ENCODE peak calls at places on chromosome 9, in four cellular contexts. L, K, P and E are unnamed samples.

GRCh38 chr9:111013250-111013649 is 25.0 kb downstream of the LPAR1 start:
- DNase-seq in K (no peak), P (no peak), L (no peak), E (no peak)

GRCh38 chr9:107749787-107750444 is 260.3 kb upstream of the KLF4 start:
- DNase-seq in L (peak), K (peak), P (peak), E (peak)

GRCh38 chr9:38700695-38701094 is 19.2 kb downstream of the FAM240B start:
- DNase-seq in K (no peak), L (peak), P (no peak), E (no peak)

GRCh38 chr9:116391306-116391900 is 237.8 kb downstream of the PAPPA start:
- DNase-seq in P (peak), K (no peak), L (no peak), E (peak)

GRCh38 chr9:22157271-22157670 is 148.2 kb upstream of the CDKN2B start:
- DNase-seq in K (no peak), P (peak), L (peak), E (no peak)

GRCh38 chr9:1709347-1709746 is 305.8 kb upstream of the SMARCA2 start:
- DNase-seq in P (peak), L (peak), K (no peak), E (no peak)

GRCh38 chr9:70421272-70422180 is 7.1 kb upstream of the KLF9 start:
- DNase-seq in P (peak), L (no peak), K (no peak), E (no peak)

GRCh38 chr9:63817622-63818518 is 1467.1 kb downstream of the FOXD4L5 start:
- DNase-seq in P (peak), L (no peak), K (peak), E (no peak)

GRCh38 chr9:85009251-85009650 is 339.7 kb downstream of the NTRK2 start:
- DNase-seq in K (no peak), L (no peak), P (no peak), E (no peak)

GRCh38 chr9:36517131-36517530 is 55.6 kb upstream of the MELK start:
- DNase-seq in K (no peak), P (no peak), L (no peak), E (no peak)
- H3K4me3 ChIP-seq in K (no peak), P (no peak), L (no peak), E (no peak)

GRCh38 chr9:96020822-96021615 is 145.5 kb downstream of the ERCC6L2 start:
- DNase-seq in K (no peak), P (peak), L (no peak), E (no peak)

GRCh38 chr9:96021616-96022444 is 146.3 kb downstream of the ERCC6L2 start:
- DNase-seq in P (peak), L (no peak), K (no peak), E (no peak)

GRCh38 chr9:96020300-96020821 is 144.9 kb downstream of the ERCC6L2 start:
- DNase-seq in L (no peak), K (no peak), P (peak), E (no peak)

GRCh38 chr9:96025995-96026572 is 150.6 kb downstream of the ERCC6L2 start:
- DNase-seq in P (peak), K (no peak), L (no peak), E (no peak)

GRCh38 chr9:96022445-96023031 is 147.0 kb downstream of the ERCC6L2 start:
- DNase-seq in K (no peak), L (no peak), P (peak), E (no peak)
- H3K4me3 ChIP-seq in K (peak), L (no peak), P (peak), E (no peak)

DNA sequence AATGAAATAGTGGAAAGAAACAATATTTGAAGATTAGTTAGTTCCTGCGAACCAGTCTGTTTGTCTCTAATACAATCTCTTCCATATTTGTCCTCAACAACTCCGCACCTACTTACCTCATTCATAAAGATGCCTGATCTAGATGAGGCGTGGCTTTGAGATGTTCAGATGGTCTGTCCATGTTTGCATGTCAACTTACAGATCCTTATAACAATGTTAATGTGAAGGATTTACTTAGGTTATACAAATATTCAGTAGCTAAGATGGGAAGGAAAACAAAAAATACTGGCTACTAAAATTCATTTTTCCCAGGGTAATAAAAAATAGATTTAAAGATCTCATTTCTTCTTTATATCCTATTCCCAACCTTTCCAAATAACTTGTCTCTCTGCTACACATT is 8.3 kb downstream of the CDC14B start:
- DNase-seq in K (no peak), L (no peak), P (no peak), E (no peak)
- H3K4me3 ChIP-seq in K (no peak), L (no peak), P (no peak), E (no peak)

DNA sequence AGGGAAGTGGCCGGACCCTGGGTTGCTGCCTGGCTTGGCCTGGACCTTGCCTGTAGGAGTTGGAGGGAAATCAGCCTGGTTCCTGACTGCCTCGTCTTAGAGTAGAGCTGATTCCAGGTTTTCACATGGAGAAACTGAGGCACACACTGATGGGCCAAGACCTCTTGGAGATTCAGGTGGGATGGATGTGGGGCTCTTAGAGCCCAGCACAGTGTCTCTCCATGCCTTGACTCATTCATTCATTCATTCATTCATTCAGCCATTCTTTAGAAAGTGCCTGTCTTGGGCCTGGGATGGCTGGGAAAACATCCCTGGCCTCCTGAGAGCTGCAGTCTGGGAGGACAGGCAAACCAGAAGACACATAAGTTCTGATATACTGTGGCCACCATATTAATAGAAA is 2.2 kb downstream of the LRRC8A start:
- DNase-seq in K (no peak), L (no peak), P (no peak), E (no peak)
- H3K4me3 ChIP-seq in K (peak), L (no peak), P (no peak), E (no peak)

GRCh38 chr9:124859803-124860581 is 1.8 kb downstream of the RPL35 start:
- DNase-seq in K (no peak), P (no peak), L (no peak), E (no peak)
- H3K4me3 ChIP-seq in K (peak), P (peak), L (peak), E (peak)

GRCh38 chr9:135945969-135946368 is 15.2 kb downstream of the UBAC1 start:
- DNase-seq in P (no peak), K (no peak), L (no peak), E (no peak)
- H3K4me3 ChIP-seq in P (no peak), K (no peak), L (no peak), E (no peak)

GRCh38 chr9:99813739-99814138 is 7.9 kb upstream of the NR4A3 start:
- DNase-seq in K (no peak), L (no peak), P (no peak), E (no peak)
- H3K4me3 ChIP-seq in K (no peak), L (no peak), P (no peak), E (no peak)

GRCh38 chr9:135478858-135479468 is 619 bp upstream of the PPP1R26 start:
- DNase-seq in L (peak), P (peak), K (no peak), E (no peak)

GRCh38 chr9:135479469-135480052 is at the start of gene PPP1R26:
- DNase-seq in P (no peak), K (no peak), L (peak), E (no peak)

GRCh38 chr9:135482015-135482754 is 2.6 kb downstream of the PPP1R26 start:
- DNase-seq in K (no peak), P (no peak), L (no peak), E (no peak)

GRCh38 chr9:135480942-135481315 is 1.3 kb downstream of the PPP1R26 start:
- DNase-seq in P (no peak), K (no peak), L (no peak), E (no peak)

DNA sequence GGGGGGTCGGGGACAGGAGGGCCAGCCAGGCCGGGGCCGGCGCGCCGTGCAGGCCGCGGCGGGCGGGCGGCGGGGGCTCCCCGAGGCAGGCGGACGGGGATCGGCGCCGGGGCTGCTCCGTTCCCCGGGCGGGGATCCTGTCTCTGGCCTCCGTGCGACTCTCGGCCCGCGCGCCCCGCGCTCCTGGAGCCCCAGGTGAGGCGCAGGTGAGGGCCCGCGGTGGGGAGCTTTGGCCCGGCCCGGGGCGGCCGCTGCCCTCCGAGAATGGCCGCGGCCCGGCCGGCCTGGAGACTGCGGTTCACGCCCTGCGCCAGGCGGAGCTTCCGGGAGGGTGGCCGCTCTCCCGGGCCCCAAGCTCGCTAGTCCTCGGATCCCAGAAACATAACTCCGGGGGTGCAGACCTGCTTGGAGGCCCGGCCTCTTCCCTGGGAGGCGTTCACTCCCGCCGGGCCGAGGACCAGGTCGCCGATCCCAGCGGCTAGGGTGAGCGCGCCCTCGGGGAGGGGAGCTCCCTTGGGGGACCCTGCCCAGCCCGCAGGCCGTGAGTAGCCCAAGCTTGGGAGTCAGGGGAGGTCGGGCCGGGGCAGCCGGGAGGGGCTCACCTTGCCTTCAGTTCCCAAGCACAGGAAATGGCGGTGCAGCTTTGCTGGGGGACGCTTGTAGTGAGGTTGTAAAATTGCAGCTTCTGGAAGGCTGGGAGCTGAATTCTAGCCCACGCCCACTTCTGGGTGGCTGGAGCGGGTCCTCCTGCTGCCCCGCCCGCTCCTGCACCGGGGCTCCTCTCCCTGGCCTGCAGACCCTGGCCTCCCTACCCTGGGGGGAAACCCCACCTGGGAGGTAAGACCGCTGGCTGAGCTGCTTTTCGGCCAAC is 724 bp downstream of the PPP1R26 start:
- DNase-seq in L (peak), K (no peak), P (peak), E (no peak)
- H3K4me3 ChIP-seq in L (peak), K (peak), P (peak), E (peak)